ENCODE peak calls at places on chromosomes 1 and 21, in nine cellular contexts. H is kidney epithelial cell, J is Calu3, T is thyroid gland, V is uterus, G is gastrocnemius medialis, K is GM06990, X is fibroblast of mammary gland, I is IMR-90. N is an unnamed sample.

GRCh38 chr1:166289309-166289708 is 122.5 kb upstream of the FAM78B start:
- DNase-seq in T (no peak), V (no peak), I (no peak), H (no peak), X (no peak), G (no peak), K (no peak), J (no peak), N (no peak)

GRCh38 chr1:155057788-155058211 is 5.7 kb upstream of the EFNA4 start:
- DNase-seq in K (no peak), I (no peak), X (no peak), G (no peak), V (no peak), J (no peak), T (no peak), H (no peak), N (no peak)

GRCh38 chr1:2130871-2131289 is 63.7 kb downstream of the FAAP20 start:
- DNase-seq in K (no peak), H (no peak), V (no peak), I (no peak), X (no peak), T (no peak), G (no peak), J (no peak), N (no peak)

GRCh38 chr1:221356693-221357092 is 385.2 kb downstream of the DUSP10 start:
- DNase-seq in H (no peak), V (no peak), I (no peak), J (no peak), X (no peak), G (no peak), T (no peak), K (no peak), N (no peak)

GRCh38 chr21:29638138-29638537 is 301.7 kb downstream of the GRIK1 start:
- DNase-seq in G (no peak), T (no peak), V (no peak), X (no peak), H (no peak), I (no peak), J (no peak), K (no peak), N (no peak)

GRCh38 chr1:89908294-89908992 is 86.5 kb upstream of the ZNF326 start:
- DNase-seq in H (no peak), G (no peak), K (no peak), J (no peak), X (no peak), T (no peak), V (no peak), I (no peak), N (no peak)

GRCh38 chr1:51281807-51282206 is 45.7 kb downstream of the RNF11 start:
- DNase-seq in K (no peak), J (no peak), G (no peak), T (no peak), H (no peak), X (no peak), V (no peak), I (no peak), N (no peak)

GRCh38 chr1:103529746-103530145 is 4.2 kb downstream of the RNPC3 start:
- DNase-seq in H (no peak), I (peak), J (no peak), V (no peak), T (no peak), X (peak), K (no peak), G (no peak), N (no peak)

GRCh38 chr1:245800901-245801605 is 646.3 kb downstream of the KIF26B start:
- DNase-seq in J (no peak), V (no peak), I (peak), X (no peak), G (no peak), T (no peak), H (no peak), K (no peak), N (no peak)

GRCh38 chr1:86191958-86192357 is 35.4 kb upstream of the COL24A1 start:
- DNase-seq in H (no peak), T (no peak), J (no peak), X (no peak), I (peak), K (no peak), V (no peak), G (no peak), N (no peak)

GRCh38 chr1:51344602-51345299 is 14.4 kb upstream of the TTC39A start:
- DNase-seq in G (no peak), K (no peak), H (no peak), T (peak), I (no peak), V (no peak), X (no peak), J (peak), N (no peak)

GRCh38 chr1:235920596-235921375 is 54.1 kb upstream of the LYST start:
- DNase-seq in I (no peak), G (no peak), J (no peak), V (no peak), H (no peak), T (no peak), X (no peak), K (no peak), N (no peak)

GRCh38 chr1:226736908-226737818 is 1.9 kb downstream of the ITPKB start:
- DNase-seq in V (peak), J (no peak), I (peak), G (peak), H (no peak), X (peak), K (peak), T (peak), N (peak)

GRCh38 chr21:31457675-31458074 is 113.6 kb upstream of the TIAM1 start:
- DNase-seq in V (no peak), K (no peak), H (no peak), T (no peak), G (no peak), J (no peak), I (no peak), X (no peak), N (no peak)

GRCh38 chr1:96367791-96368190 is 353.8 kb upstream of the PTBP2 start:
- DNase-seq in X (no peak), J (no peak), V (no peak), T (no peak), G (no peak), K (no peak), H (no peak), I (peak), N (no peak)

GRCh38 chr1:245121523-245121922 is 33.3 kb upstream of the KIF26B start:
- DNase-seq in X (no peak), J (no peak), G (no peak), V (no peak), I (no peak), K (no peak), H (no peak), T (no peak), N (no peak)

GRCh38 chr21:32386195-32386870 is 6.5 kb downstream of the URB1 start:
- DNase-seq in J (no peak), H (no peak), X (no peak), G (no peak), V (no peak), K (no peak), T (peak), I (no peak), N (no peak)

GRCh38 chr1:43934279-43934985 is 831 bp downstream of the ARTN start:
- DNase-seq in I (peak), G (no peak), X (peak), V (peak), K (peak), J (peak), T (peak), H (no peak), N (peak)

GRCh38 chr1:233327938-233328660 is 575 bp downstream of the MAP3K21 start:
- DNase-seq in H (no peak), K (peak), I (no peak), G (no peak), V (no peak), X (no peak), J (peak), T (peak), N (peak)

GRCh38 chr21:33721081-33721480 is 78.8 kb downstream of the ITSN1 start:
- DNase-seq in K (no peak), G (no peak), J (no peak), X (no peak), H (no peak), I (no peak), T (no peak), V (no peak), N (no peak)

GRCh38 chr1:15943515-15944307 is 32.2 kb downstream of the ZBTB17 start:
- DNase-seq in V (no peak), G (no peak), K (no peak), H (no peak), I (no peak), J (no peak), T (no peak), X (no peak), N (no peak)

GRCh38 chr1:10668241-10668761 is 128.1 kb downstream of the CASZ1 start:
- DNase-seq in K (no peak), T (no peak), I (no peak), H (no peak), G (no peak), J (no peak), V (no peak), X (no peak), N (no peak)

GRCh38 chr1:82400521-82400920 is 599.8 kb downstream of the ADGRL2 start:
- DNase-seq in G (no peak), T (no peak), I (no peak), V (no peak), X (no peak), K (no peak), J (no peak), H (no peak), N (no peak)

GRCh38 chr1:55235722-55236121 is 20.6 kb upstream of the USP24 start:
- DNase-seq in K (no peak), V (no peak), H (peak), I (peak), X (peak), T (no peak), G (no peak), J (peak), N (no peak)

GRCh38 chr1:23562138-23562819 is 3.0 kb upstream of the ID3 start:
- DNase-seq in T (peak), G (peak), H (peak), J (peak), V (peak), I (peak), X (peak), K (peak), N (peak)

GRCh38 chr1:6266641-6267040 is 5.7 kb upstream of the GPR153 start:
- DNase-seq in H (no peak), X (no peak), T (no peak), G (no peak), V (no peak), K (no peak), J (no peak), I (no peak), N (no peak)

GRCh38 chr1:84689514-84690396 is 506 bp downstream of the SSX2IP start:
- DNase-seq in V (peak), X (no peak), H (no peak), I (peak), G (peak), K (no peak), J (peak), T (no peak), N (no peak)

GRCh38 chr21:33198346-33199135 is 31.2 kb upstream of the IFNAR2 start:
- DNase-seq in K (no peak), J (no peak), G (peak), V (no peak), I (peak), X (peak), T (peak), H (no peak), N (no peak)

GRCh38 chr1:234770031-234770795 is 160.2 kb upstream of the IRF2BP2 start:
- DNase-seq in J (no peak), X (no peak), V (no peak), G (no peak), H (no peak), I (no peak), T (no peak), K (no peak), N (no peak)

GRCh38 chr1:175207971-175208370 is 15.4 kb upstream of the KIAA0040 start:
- DNase-seq in H (no peak), X (no peak), K (no peak), J (no peak), V (no peak), T (no peak), I (no peak), G (no peak), N (no peak)

GRCh38 chr1:77413541-77414335 is 131.9 kb downstream of the AK5 start:
- DNase-seq in V (no peak), J (no peak), K (peak), X (no peak), G (no peak), T (no peak), H (no peak), I (no peak), N (peak)

GRCh38 chr1:153535664-153536585 is at the start of gene S100A6:
- DNase-seq in J (peak), H (peak), T (peak), G (peak), I (peak), X (peak), V (peak), K (peak), N (peak)

GRCh38 chr1:87180682-87181081 is 148.0 kb upstream of the LMO4 start:
- DNase-seq in I (no peak), G (no peak), T (no peak), X (no peak), K (no peak), H (no peak), J (no peak), V (no peak), N (no peak)

GRCh38 chr21:35664683-35665082 is 395.6 kb downstream of the SETD4 start:
- DNase-seq in K (no peak), G (no peak), X (no peak), J (peak), H (peak), V (no peak), I (peak), T (no peak), N (peak)

GRCh38 chr1:84363019-84363418 is 35.3 kb upstream of the DNASE2B start:
- DNase-seq in H (no peak), X (no peak), K (no peak), G (peak), T (peak), I (no peak), J (no peak), V (no peak), N (no peak)

GRCh38 chr1:67724928-67725560 is 40.0 kb downstream of the GADD45A start:
- DNase-seq in I (peak), J (peak), T (peak), X (peak), V (no peak), H (peak), G (no peak), K (no peak), N (no peak)
- TF ChIP-seq CTCF in I (no peak), J (no peak), T (no peak), X (no peak), V (no peak), H (no peak), G (no peak), K (no peak), N (no peak)

DNA sequence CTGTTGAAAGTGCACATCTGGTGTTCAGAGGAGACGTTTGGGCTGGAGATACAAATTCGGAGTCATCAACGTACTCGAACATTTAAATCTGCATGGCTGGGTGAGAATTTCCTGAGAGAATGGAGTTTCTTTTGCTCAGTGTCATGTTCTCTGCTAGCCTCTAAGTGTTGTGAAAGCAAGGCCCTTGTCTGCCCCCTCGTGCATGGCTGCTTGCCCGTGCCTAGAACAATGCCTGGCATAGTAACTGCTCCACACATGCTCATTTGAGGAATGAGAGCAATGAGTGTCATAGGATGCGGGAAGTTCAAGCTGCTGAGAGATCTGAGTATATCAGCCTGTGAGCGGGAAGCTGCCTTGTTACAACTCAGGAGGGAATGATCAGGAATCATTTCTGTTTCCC is 171.1 kb upstream of the CSF3R start:
- DNase-seq in J (no peak), G (no peak), X (peak), H (no peak), I (peak), K (no peak), V (no peak), T (peak), N (no peak)
- TF ChIP-seq CTCF in J (no peak), G (no peak), X (no peak), H (no peak), I (no peak), K (no peak), V (no peak), T (no peak), N (no peak)

GRCh38 chr1:185531838-185532237 is 202.4 kb upstream of the HMCN1 start:
- DNase-seq in X (no peak), V (no peak), G (no peak), K (no peak), H (no peak), T (no peak), I (no peak), J (no peak), N (no peak)

GRCh38 chr1:185526318-185527307 is 207.6 kb upstream of the HMCN1 start:
- DNase-seq in X (no peak), I (no peak), G (no peak), H (no peak), T (no peak), V (no peak), K (peak), J (no peak), N (peak)

GRCh38 chr1:185530215-185530614 is 204.0 kb upstream of the HMCN1 start:
- DNase-seq in J (no peak), X (no peak), K (no peak), H (no peak), V (no peak), I (no peak), T (no peak), G (no peak), N (no peak)

GRCh38 chr1:185529673-185530072 is 204.5 kb upstream of the HMCN1 start:
- DNase-seq in X (no peak), K (no peak), H (no peak), I (no peak), G (no peak), T (no peak), V (no peak), J (no peak), N (no peak)

DNA sequence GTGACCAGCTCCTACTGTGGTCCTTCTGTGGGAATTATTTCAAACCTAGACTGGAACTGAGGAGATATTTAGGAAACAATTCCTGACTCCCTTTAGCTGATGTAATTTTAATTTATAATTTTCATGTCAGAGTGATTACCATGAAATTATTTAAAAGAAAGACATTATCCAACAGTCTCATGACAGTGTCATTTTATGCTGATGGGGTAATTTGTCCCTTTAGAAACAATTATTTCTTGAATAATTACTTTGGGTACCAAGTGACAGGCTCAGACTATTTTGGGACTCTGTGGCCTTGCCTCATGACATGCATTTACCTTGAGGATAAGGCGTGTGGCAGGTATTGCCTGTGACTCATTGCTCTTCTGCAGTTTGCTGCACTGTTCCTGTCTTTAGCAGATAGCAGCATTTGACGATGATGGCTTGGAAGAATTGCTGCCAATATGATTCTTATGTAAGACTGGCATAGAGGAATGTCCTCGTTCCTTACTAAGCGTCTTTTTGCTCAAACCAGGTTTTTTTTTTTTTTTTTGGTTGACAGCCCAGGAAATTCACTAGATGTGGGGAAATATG is 206.0 kb upstream of the HMCN1 start:
- DNase-seq in I (no peak), G (no peak), T (no peak), J (no peak), V (no peak), H (no peak), X (no peak), K (no peak), N (no peak)
- TF ChIP-seq CTCF in I (no peak), G (no peak), T (no peak), J (no peak), V (no peak), H (no peak), X (no peak), K (no peak), N (no peak)

DNA sequence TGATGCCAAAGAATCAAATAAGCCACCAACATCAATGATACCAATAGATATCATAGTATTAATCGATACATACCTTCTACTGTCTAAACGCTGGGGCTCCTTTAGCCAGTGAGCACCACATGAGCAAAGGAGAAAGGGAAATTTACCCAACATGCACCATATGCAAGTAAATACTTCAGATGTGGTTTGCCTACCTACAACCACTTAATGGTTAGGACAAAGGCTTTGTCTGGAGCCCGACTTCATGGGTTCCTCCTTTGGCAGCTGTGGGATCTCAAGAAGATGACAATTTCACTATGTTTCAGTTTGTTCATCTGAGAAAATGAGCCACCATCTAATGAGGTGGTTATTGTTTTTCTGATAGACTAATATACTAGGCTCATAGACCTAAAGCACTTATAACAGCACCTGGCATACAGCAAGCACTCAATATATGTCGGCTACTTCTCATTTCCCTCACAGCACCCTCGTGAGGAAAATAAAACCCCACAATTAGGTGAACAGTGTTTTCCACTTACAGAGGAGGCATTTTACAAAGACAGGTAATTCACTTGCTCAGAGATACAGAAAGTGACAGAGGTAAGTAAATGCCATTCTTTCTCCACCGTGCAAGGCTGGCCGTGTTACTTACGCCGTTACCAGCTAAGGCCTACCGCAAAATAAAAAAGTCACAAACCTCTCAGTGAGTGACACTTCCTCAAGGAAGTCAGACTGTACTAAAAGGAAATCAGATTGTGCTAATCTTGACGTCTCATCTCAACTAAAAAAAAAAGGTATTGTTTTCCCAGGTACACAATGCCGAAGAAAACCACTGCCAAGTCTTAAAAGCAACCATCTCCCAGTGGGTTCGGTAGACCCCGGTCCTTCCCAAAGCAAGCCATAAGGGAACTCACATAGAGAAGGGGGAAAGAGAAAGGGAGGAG is 1.6 kb downstream of the TTC13 start:
- DNase-seq in T (no peak), G (no peak), V (no peak), K (no peak), H (no peak), J (no peak), X (no peak), I (no peak), N (no peak)
- TF ChIP-seq CTCF in T (no peak), G (no peak), V (no peak), K (no peak), H (no peak), J (no peak), X (no peak), I (no peak), N (no peak)

GRCh38 chr1:215824245-215824644 is 257.1 kb downstream of the KCTD3 start:
- DNase-seq in V (no peak), T (peak), H (no peak), X (peak), K (no peak), I (peak), J (peak), G (no peak), N (no peak)
- TF ChIP-seq CTCF in V (no peak), T (no peak), H (peak), X (peak), K (peak), I (peak), J (peak), G (no peak), N (peak)

GRCh38 chr1:93732514-93732913 is 50.9 kb upstream of the BCAR3 start:
- DNase-seq in J (no peak), K (no peak), X (no peak), V (no peak), I (no peak), G (no peak), T (no peak), H (no peak), N (no peak)
- TF ChIP-seq CTCF in J (no peak), K (peak), X (peak), V (no peak), I (no peak), G (no peak), T (no peak), H (no peak), N (peak)